ENCODE peak calls at places on chromosomes 2 and 18, in five cellular contexts. One of them, this sample, is unnamed.

GRCh38 chr2:142825861-142826260 is 51.6 kb upstream of the KYNU start:
- DNase-seq in iris pigment epithelial cell: no peak
- DNase-seq in IMR-90: no peak
- DNase-seq in AG09319: peak
- DNase-seq in HuH-7.5: no peak
- DNase-seq in this sample: peak

GRCh38 chr2:229118336-229118735 is 152.8 kb downstream of the PID1 start:
- DNase-seq in iris pigment epithelial cell: peak
- DNase-seq in HuH-7.5: no peak
- DNase-seq in IMR-90: no peak
- DNase-seq in AG09319: no peak
- DNase-seq in this sample: peak

GRCh38 chr2:192467953-192468660 is 273.4 kb upstream of the TMEFF2 start:
- DNase-seq in AG09319: no peak
- DNase-seq in IMR-90: no peak
- DNase-seq in iris pigment epithelial cell: no peak
- DNase-seq in HuH-7.5: no peak
- DNase-seq in this sample: no peak

GRCh38 chr18:31217038-31217437 is 54.4 kb upstream of the DSC1 start:
- DNase-seq in IMR-90: no peak
- DNase-seq in HuH-7.5: no peak
- DNase-seq in iris pigment epithelial cell: no peak
- DNase-seq in AG09319: no peak
- DNase-seq in this sample: no peak

GRCh38 chr18:76441668-76442412 is 53.2 kb downstream of the ZNF516 start:
- DNase-seq in iris pigment epithelial cell: no peak
- DNase-seq in HuH-7.5: no peak
- DNase-seq in IMR-90: no peak
- DNase-seq in AG09319: no peak
- DNase-seq in this sample: no peak

GRCh38 chr2:19933351-19933981 is 31.7 kb upstream of the TTC32 start:
- DNase-seq in iris pigment epithelial cell: peak
- DNase-seq in IMR-90: peak
- DNase-seq in HuH-7.5: peak
- DNase-seq in AG09319: no peak
- DNase-seq in this sample: peak

GRCh38 chr2:217899231-217900009 is 103.4 kb downstream of the TNS1 start:
- DNase-seq in HuH-7.5: peak
- DNase-seq in AG09319: peak
- DNase-seq in IMR-90: peak
- DNase-seq in iris pigment epithelial cell: peak
- DNase-seq in this sample: peak

GRCh38 chr2:236179653-236180500 is 11.7 kb upstream of the GBX2 start:
- DNase-seq in HuH-7.5: no peak
- DNase-seq in IMR-90: peak
- DNase-seq in AG09319: no peak
- DNase-seq in iris pigment epithelial cell: peak
- DNase-seq in this sample: peak

GRCh38 chr2:238424313-238424700 is 2.4 kb upstream of the ASB1 start:
- DNase-seq in AG09319: no peak
- DNase-seq in HuH-7.5: no peak
- DNase-seq in IMR-90: peak
- DNase-seq in iris pigment epithelial cell: no peak
- DNase-seq in this sample: no peak

GRCh38 chr18:5890606-5891360 is 4.5 kb downstream of the TMEM200C start:
- DNase-seq in IMR-90: no peak
- DNase-seq in HuH-7.5: peak
- DNase-seq in iris pigment epithelial cell: peak
- DNase-seq in AG09319: no peak
- DNase-seq in this sample: no peak

GRCh38 chr2:165634855-165635254 is 159.2 kb downstream of the GALNT3 start:
- DNase-seq in IMR-90: peak
- DNase-seq in iris pigment epithelial cell: peak
- DNase-seq in HuH-7.5: no peak
- DNase-seq in AG09319: no peak
- DNase-seq in this sample: peak

This sample was measured in fibroblast of villous mesenchyme.